ENCODE peak calls at places on chromosomes 6 and 20, in six cellular contexts. U is HepG2, H is H1, W is K562, O is GM12878, B is GM12892. Y is an unnamed sample.

GRCh38 chr6:169830876-169831275 is 79.5 kb downstream of the ERMARD start:
- DNase-seq in O (no peak), H (no peak), B (no peak), W (no peak), U (no peak), Y (no peak)

GRCh38 chr6:2376429-2377355 is 131.3 kb upstream of the GMDS start:
- DNase-seq in U (no peak), W (no peak), H (no peak), O (no peak), B (no peak), Y (no peak)

GRCh38 chr6:150537481-150537880 is 62.2 kb upstream of the PLEKHG1 start:
- DNase-seq in H (no peak), U (no peak), B (no peak), W (no peak), O (no peak), Y (no peak)

GRCh38 chr6:42326248-42326647 is 108.6 kb upstream of the MRPS10 start:
- DNase-seq in U (no peak), W (no peak), B (no peak), H (no peak), O (no peak), Y (no peak)

GRCh38 chr6:45916692-45917091 is 99.0 kb downstream of the CLIC5 start:
- DNase-seq in U (no peak), O (no peak), H (no peak), B (no peak), W (no peak), Y (no peak)

GRCh38 chr6:139468178-139468577 is 93.7 kb upstream of the CITED2 start:
- DNase-seq in O (no peak), B (no peak), W (no peak), U (no peak), H (no peak), Y (no peak)

GRCh38 chr6:85751374-85752055 is 108.8 kb upstream of the SYNCRIP start:
- DNase-seq in B (no peak), O (no peak), H (no peak), U (no peak), W (no peak), Y (no peak)

GRCh38 chr6:146902846-146903245 is 301.4 kb upstream of the STXBP5 start:
- DNase-seq in W (no peak), O (no peak), H (no peak), U (no peak), B (no peak), Y (no peak)

GRCh38 chr6:168061269-168062210 is 17.5 kb downstream of the FRMD1 start:
- DNase-seq in B (no peak), U (no peak), W (no peak), H (no peak), O (no peak), Y (no peak)

GRCh38 chr6:116971959-116972358 is 94.9 kb downstream of the RFX6 start:
- DNase-seq in B (no peak), W (peak), U (peak), O (no peak), H (no peak), Y (no peak)

GRCh38 chr6:86031713-86032112 is 389.0 kb upstream of the SYNCRIP start:
- DNase-seq in B (no peak), H (no peak), W (no peak), O (no peak), U (no peak), Y (no peak)

GRCh38 chr6:15405111-15405510 is 159.2 kb downstream of the JARID2 start:
- DNase-seq in H (no peak), B (no peak), O (no peak), U (no peak), W (no peak), Y (no peak)

GRCh38 chr6:148347076-148348054 is 4.7 kb downstream of the SASH1 start:
- DNase-seq in U (no peak), H (no peak), B (no peak), O (no peak), W (no peak), Y (no peak)

GRCh38 chr6:103937389-103937788 is 922.3 kb downstream of the HACE1 start:
- DNase-seq in W (no peak), O (no peak), H (no peak), U (no peak), B (no peak), Y (no peak)
- TF ChIP-seq TAF1 in W (no peak), O (no peak), H (no peak), U (no peak), B (no peak), Y (no peak)

DNA sequence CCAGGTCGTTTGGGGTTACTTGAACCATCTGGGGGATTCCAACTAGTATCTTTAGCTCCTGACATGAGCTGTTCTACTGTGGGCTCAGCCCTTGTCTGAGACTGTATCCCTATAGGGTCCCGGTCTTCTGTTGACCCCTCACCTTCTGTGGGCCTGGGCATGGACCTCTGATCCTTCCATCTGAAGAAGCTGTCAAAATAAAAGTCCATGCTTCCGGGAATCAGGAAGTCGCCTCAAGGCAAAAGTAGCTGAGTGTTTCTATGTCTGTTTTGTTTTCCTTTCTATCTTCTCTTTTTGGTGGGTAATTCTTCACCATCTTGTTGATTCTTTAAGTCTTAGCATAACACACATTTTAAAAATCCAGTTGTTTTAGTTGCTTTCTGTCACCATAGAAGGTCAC is 30.3 kb downstream of the ITPR3 start:
- DNase-seq in B (no peak), O (no peak), U (no peak), H (no peak), W (no peak), Y (no peak)
- TF ChIP-seq POLR2A in B (no peak), O (no peak), U (no peak), H (no peak), W (no peak), Y (no peak)

DNA sequence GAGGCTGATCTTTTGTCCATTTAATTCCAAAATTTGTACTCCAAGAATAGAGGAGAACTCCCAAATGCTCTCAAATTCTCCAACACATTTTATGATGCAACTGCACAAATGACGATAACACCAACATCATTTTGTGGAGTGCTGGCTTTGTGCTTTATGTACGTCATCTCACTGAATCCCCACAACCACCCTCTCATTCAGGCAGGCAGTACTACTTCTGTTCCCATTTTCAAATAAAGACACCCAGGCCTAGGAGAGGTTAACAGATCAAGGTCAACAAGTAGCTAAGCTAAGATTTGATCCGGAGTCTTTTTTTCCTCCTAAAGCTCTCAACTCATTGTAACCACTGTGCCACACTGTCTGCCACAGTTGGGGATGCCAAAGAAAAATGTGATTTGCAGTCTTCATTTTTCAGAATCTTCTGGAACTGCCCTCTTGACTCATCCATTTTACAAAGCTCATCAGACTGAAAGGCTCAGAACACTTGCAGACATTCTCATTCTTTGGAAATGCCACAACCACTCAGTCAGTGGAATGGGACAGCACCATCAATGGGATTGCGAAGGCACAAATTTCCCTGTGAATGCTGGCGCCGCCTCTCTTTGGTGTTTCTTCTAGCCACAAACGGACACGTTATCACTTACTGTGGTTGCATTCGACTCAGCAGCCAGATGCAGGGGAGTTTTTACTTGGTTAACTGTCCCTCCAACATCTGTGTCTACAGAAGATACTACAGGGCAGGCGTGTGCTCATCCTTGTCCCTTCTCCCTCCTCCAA is 184.4 kb downstream of the GJA10 start:
- DNase-seq in H (no peak), U (no peak), O (no peak), W (peak), B (no peak), Y (no peak)
- TF ChIP-seq TAF1 in H (no peak), U (no peak), O (no peak), W (no peak), B (no peak), Y (no peak)

GRCh38 chr20:3935295-3935955 is 46.2 kb downstream of the PANK2 start:
- DNase-seq in H (no peak), W (no peak), B (no peak), U (no peak), O (no peak), Y (no peak)
- TF ChIP-seq POLR2A in H (no peak), W (no peak), B (no peak), U (no peak), O (no peak), Y (no peak)

GRCh38 chr6:38612386-38612965 is 27.3 kb downstream of the BTBD9 start:
- DNase-seq in U (no peak), O (no peak), B (no peak), H (no peak), W (no peak), Y (no peak)
- TF ChIP-seq TAF1 in U (no peak), O (no peak), B (no peak), H (no peak), W (no peak), Y (no peak)

Y was measured in GM12891.